ENCODE peak calls at places on chromosome 15, in nine cellular contexts. D is IMR-90; M is T follicular helper cell; G is stimulated activated CD4-positive, alpha-beta T cell treated with anti-CD3 and anti-CD28 coated beads, Interleukin-15, amount 100 ng/mL, for 24 hours; C is DMS 273 treated with DMSO at 0.1 percent for 48 hours; Q is kidney tubule cell; Y is HFF-Myc; F is hepatocyte; W is tibial nerve. L is an unnamed sample.
A peak's percentile ranks its signal among the peaks of the same experiment; 100 is the strongest.

GRCh38 chr15:98421419-98422085 is 226.8 kb upstream of the IGF1R start:
- DNase-seq in M (peak; percentile 25), W (peak; percentile 55), F (peak; percentile 84), Y (no peak), C (no peak), Q (peak; percentile 67), G (peak; percentile 76), D (peak; percentile 13), L (peak; percentile 39)

GRCh38 chr15:42121667-42122066 is 27.3 kb upstream of the PLA2G4D start:
- DNase-seq in F (peak; percentile 80), W (no peak), G (no peak), Q (no peak), C (no peak), D (no peak), Y (no peak), M (no peak), L (peak; percentile 69)

GRCh38 chr15:43266834-43267233 is at the start of gene TGM5:
- DNase-seq in M (no peak), Q (peak; percentile 43), F (peak; percentile 14), D (no peak), G (no peak), W (no peak), C (no peak), Y (no peak), L (peak; percentile 94)

GRCh38 chr15:88800026-88800425 is 3.2 kb upstream of the ACAN start:
- DNase-seq in W (no peak), C (no peak), Y (no peak), G (no peak), D (peak; percentile 40), F (no peak), Q (peak; percentile 78), M (no peak), L (peak; percentile 80)

GRCh38 chr15:56805466-56806146 is 72.3 kb upstream of the ZNF280D start:
- DNase-seq in Q (peak; percentile 70), G (peak; percentile 33), Y (peak; percentile 43), F (peak; percentile 14), C (no peak), M (no peak), D (peak; percentile 87), W (no peak), L (peak; percentile 90)

GRCh38 chr15:70302360-70302759 is 204.6 kb upstream of the TLE3 start:
- DNase-seq in G (no peak), F (no peak), W (no peak), Q (no peak), D (no peak), C (no peak), M (no peak), Y (no peak), L (no peak)

GRCh38 chr15:65383456-65383855 is 5.7 kb upstream of the IGDCC3 start:
- DNase-seq in M (no peak), Y (no peak), C (no peak), W (no peak), Q (no peak), D (no peak), F (no peak), G (no peak), L (no peak)

GRCh38 chr15:90001683-90002427 is 731 bp downstream of the ZNF710 start:
- DNase-seq in F (peak; percentile 82), Y (no peak), Q (peak; percentile 62), C (no peak), D (peak; percentile 58), W (no peak), G (peak; percentile 78), M (peak; percentile 45), L (peak; percentile 51)

GRCh38 chr15:88976656-88977055 is 63.5 kb upstream of the MFGE8 start:
- DNase-seq in G (no peak), Q (no peak), W (no peak), F (no peak), Y (no peak), M (no peak), D (no peak), C (no peak), L (no peak)

GRCh38 chr15:61906961-61907752 is 153.1 kb downstream of the VPS13C start:
- DNase-seq in M (no peak), Q (peak; percentile 29), F (peak; percentile 5), D (peak; percentile 1), Y (no peak), W (no peak), C (no peak), G (no peak), L (peak; percentile 23)

GRCh38 chr15:89127054-89127702 is 38.9 kb downstream of the ABHD2 start:
- DNase-seq in G (peak; percentile 43), M (no peak), D (peak; percentile 29), Y (no peak), Q (peak; percentile 68), W (no peak), F (no peak), C (peak; percentile 84), L (peak; percentile 87)

GRCh38 chr15:99416191-99417188 is 149.3 kb upstream of the MEF2A start:
- DNase-seq in Q (no peak), C (no peak), M (no peak), W (no peak), F (no peak), D (no peak), Y (no peak), G (no peak), L (no peak)

GRCh38 chr15:60840703-60841411 is 361.9 kb upstream of the ICE2 start:
- DNase-seq in D (no peak), Y (no peak), W (no peak), M (peak; percentile 32), C (no peak), F (no peak), Q (no peak), G (peak; percentile 49), L (no peak)

GRCh38 chr15:69983696-69984265 is 113.9 kb downstream of the TLE3 start:
- DNase-seq in W (no peak), Q (peak; percentile 57), Y (no peak), G (no peak), D (no peak), C (no peak), F (no peak), M (no peak), L (peak; percentile 47)

GRCh38 chr15:56227780-56228179 is 15.9 kb downstream of the RFX7 start:
- DNase-seq in W (no peak), C (no peak), Q (no peak), G (no peak), F (no peak), Y (no peak), M (no peak), D (no peak), L (no peak)

GRCh38 chr15:25719101-25719985 is 143.8 kb downstream of the ATP10A start:
- DNase-seq in C (no peak), M (no peak), Y (no peak), W (no peak), Q (no peak), D (no peak), F (no peak), G (no peak), L (no peak)

GRCh38 chr15:96349034-96349932 is 18.8 kb downstream of the NR2F2 start:
- DNase-seq in G (no peak), C (no peak), F (no peak), M (no peak), D (no peak), Q (peak; percentile 17), W (no peak), Y (no peak), L (no peak)

GRCh38 chr15:92393994-92394326 is 279 bp downstream of the ST8SIA2 start:
- DNase-seq in Y (no peak), M (no peak), W (no peak), G (no peak), Q (no peak), F (peak; percentile 19), C (no peak), D (no peak), L (no peak)

GRCh38 chr15:60690350-60690961 is 211.5 kb upstream of the ICE2 start:
- DNase-seq in Q (no peak), F (no peak), Y (no peak), C (no peak), D (no peak), W (no peak), M (no peak), G (no peak), L (no peak)

GRCh38 chr15:94671845-94672524 is 440.6 kb downstream of the MCTP2 start:
- DNase-seq in D (peak; percentile 6), M (no peak), Q (no peak), G (no peak), W (no peak), Y (no peak), C (no peak), F (peak; percentile 70), L (no peak)

GRCh38 chr15:33654859-33655258 is 313.4 kb upstream of the CHRM5 start:
- DNase-seq in M (no peak), D (no peak), F (no peak), C (peak; percentile 60), G (no peak), W (no peak), Q (peak; percentile 70), Y (peak; percentile 15), L (peak; percentile 23)

GRCh38 chr15:31584195-31584594 is 257.6 kb downstream of the KLF13 start:
- DNase-seq in Y (no peak), D (no peak), C (no peak), F (no peak), M (no peak), G (no peak), W (no peak), Q (no peak), L (no peak)

GRCh38 chr15:63939531-63940130 is 105.9 kb upstream of the HERC1 start:
- DNase-seq in Y (peak; percentile 56), D (peak; percentile 75), F (no peak), G (no peak), M (no peak), C (no peak), W (no peak), Q (peak; percentile 51), L (no peak)

GRCh38 chr15:55630921-55631320 is 42.8 kb upstream of the PYGO1 start:
- DNase-seq in W (no peak), Q (no peak), Y (no peak), M (no peak), C (no peak), G (no peak), D (no peak), F (no peak), L (no peak)

GRCh38 chr15:87567399-87567798 is 689.1 kb downstream of the NTRK3 start:
- DNase-seq in C (no peak), Y (peak; percentile 66), M (no peak), W (no peak), Q (no peak), D (no peak), F (no peak), G (no peak), L (no peak)

GRCh38 chr15:78133801-78134200 is 2.6 kb upstream of the CIB2 start:
- DNase-seq in Q (peak; percentile 62), D (no peak), G (no peak), W (no peak), Y (no peak), C (no peak), F (peak; percentile 37), M (no peak), L (peak; percentile 97)

GRCh38 chr15:48556159-48556897 is 89.2 kb downstream of the FBN1 start:
- DNase-seq in Q (no peak), F (no peak), G (no peak), M (no peak), D (peak; percentile 20), W (no peak), C (no peak), Y (no peak), L (no peak)

GRCh38 chr15:47349179-47349578 is 368.1 kb upstream of the SEMA6D start:
- DNase-seq in Q (no peak), Y (no peak), C (no peak), M (no peak), G (no peak), W (no peak), D (no peak), F (no peak), L (no peak)

L was measured in epithelial cell of esophagus.